ENCODE peak calls at places on chromosomes 11 and 22, in six cellular contexts. One of them, this sample, is unnamed. For H3K9me3 and H3K36me3, the result is how much of the 10 kb centered on the place peaks cover.

GRCh38 chr11:76660533-76661305 is 9.8 kb downstream of the LRRC32 start:
- DNase-seq in CD8-positive, alpha-beta T cell: no peak
- DNase-seq in pancreas: no peak
- DNase-seq in esophagus squamous epithelium: no peak
- DNase-seq in heart right ventricle: no peak
- DNase-seq in tibial artery: peak
- DNase-seq in this sample: no peak

GRCh38 chr22:28930357-28931007 is 47.1 kb downstream of the ZNRF3 start:
- DNase-seq in CD8-positive, alpha-beta T cell: no peak
- DNase-seq in pancreas: no peak
- DNase-seq in esophagus squamous epithelium: no peak
- DNase-seq in heart right ventricle: no peak
- DNase-seq in tibial artery: no peak
- DNase-seq in this sample: no peak

GRCh38 chr11:44909557-44909956 is 41.1 kb downstream of the TP53I11 start:
- DNase-seq in CD8-positive, alpha-beta T cell: no peak
- DNase-seq in pancreas: no peak
- DNase-seq in esophagus squamous epithelium: no peak
- DNase-seq in heart right ventricle: no peak
- DNase-seq in tibial artery: no peak
- DNase-seq in this sample: no peak

GRCh38 chr22:39300198-39300830 is 19.1 kb downstream of the RPL3 start:
- DNase-seq in CD8-positive, alpha-beta T cell: no peak
- DNase-seq in pancreas: no peak
- DNase-seq in esophagus squamous epithelium: no peak
- DNase-seq in heart right ventricle: peak
- DNase-seq in tibial artery: peak
- DNase-seq in this sample: no peak

GRCh38 chr11:13962562-13963168 is at the start of gene SPON1:
- DNase-seq in CD8-positive, alpha-beta T cell: no peak
- DNase-seq in pancreas: peak
- DNase-seq in esophagus squamous epithelium: no peak
- DNase-seq in heart right ventricle: peak
- DNase-seq in tibial artery: no peak
- DNase-seq in this sample: peak

GRCh38 chr11:88292156-88292844 is 45.2 kb downstream of the CTSC start:
- DNase-seq in CD8-positive, alpha-beta T cell: no peak
- DNase-seq in pancreas: peak
- DNase-seq in esophagus squamous epithelium: no peak
- DNase-seq in heart right ventricle: no peak
- DNase-seq in tibial artery: no peak
- DNase-seq in this sample: no peak

GRCh38 chr11:112634551-112634950 is 326.7 kb upstream of the NCAM1 start:
- DNase-seq in CD8-positive, alpha-beta T cell: no peak
- DNase-seq in pancreas: no peak
- DNase-seq in esophagus squamous epithelium: no peak
- DNase-seq in heart right ventricle: no peak
- DNase-seq in tibial artery: no peak
- DNase-seq in this sample: no peak

GRCh38 chr11:109697140-109697843 is 275.3 kb downstream of the C11orf87 start:
- DNase-seq in CD8-positive, alpha-beta T cell: no peak
- DNase-seq in pancreas: no peak
- DNase-seq in esophagus squamous epithelium: no peak
- DNase-seq in heart right ventricle: no peak
- DNase-seq in tibial artery: no peak
- DNase-seq in this sample: no peak

GRCh38 chr11:120208012-120208441 is 2.8 kb upstream of the OAF start:
- DNase-seq in CD8-positive, alpha-beta T cell: no peak
- DNase-seq in pancreas: peak
- DNase-seq in esophagus squamous epithelium: no peak
- DNase-seq in heart right ventricle: no peak
- DNase-seq in tibial artery: no peak
- DNase-seq in this sample: no peak

GRCh38 chr22:42383287-42383686 is 48.9 kb downstream of the NFAM1 start:
- DNase-seq in CD8-positive, alpha-beta T cell: no peak
- DNase-seq in pancreas: no peak
- DNase-seq in esophagus squamous epithelium: no peak
- DNase-seq in heart right ventricle: no peak
- DNase-seq in tibial artery: no peak
- DNase-seq in this sample: no peak
- H3K27ac ChIP-seq in CD8-positive, alpha-beta T cell: no peak
- H3K27ac ChIP-seq in pancreas: no peak
- H3K27ac ChIP-seq in esophagus squamous epithelium: no peak
- H3K27ac ChIP-seq in heart right ventricle: no peak
- H3K27ac ChIP-seq in tibial artery: no peak
- H3K27ac ChIP-seq in this sample: no peak

DNA sequence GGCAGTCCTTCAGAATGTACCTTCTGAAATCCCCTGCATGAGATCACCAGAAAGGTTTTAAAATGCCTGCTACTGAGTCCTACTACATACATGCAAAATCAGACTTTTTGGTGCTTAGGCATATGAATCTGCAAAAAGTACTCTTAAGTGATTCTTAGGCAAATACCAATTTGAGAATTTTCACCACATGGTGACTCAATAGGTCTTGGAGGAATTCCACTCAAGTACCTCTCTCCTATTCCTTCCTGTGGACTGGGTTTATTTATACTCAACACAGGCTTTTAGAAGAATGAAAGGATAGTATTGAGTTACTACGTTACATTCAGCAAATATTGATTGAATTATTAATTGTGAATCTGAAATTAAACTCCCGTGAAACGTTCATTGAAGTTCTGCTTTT is 223.9 kb downstream of the CNTN5 start:
- DNase-seq in CD8-positive, alpha-beta T cell: no peak
- DNase-seq in pancreas: no peak
- DNase-seq in esophagus squamous epithelium: no peak
- DNase-seq in heart right ventricle: no peak
- DNase-seq in tibial artery: no peak
- DNase-seq in this sample: no peak
- H3K9me3 ChIP-seq in CD8-positive, alpha-beta T cell: under half
- H3K9me3 ChIP-seq in pancreas: under half
- H3K9me3 ChIP-seq in esophagus squamous epithelium: under half
- H3K9me3 ChIP-seq in heart right ventricle: under half
- H3K9me3 ChIP-seq in tibial artery: under half
- H3K9me3 ChIP-seq in this sample: under half

GRCh38 chr22:24129980-24130379 is 51.3 kb upstream of the SUSD2 start:
- DNase-seq in CD8-positive, alpha-beta T cell: no peak
- DNase-seq in pancreas: no peak
- DNase-seq in esophagus squamous epithelium: no peak
- DNase-seq in heart right ventricle: no peak
- DNase-seq in tibial artery: no peak
- DNase-seq in this sample: no peak

GRCh38 chr22:24125942-24126341 is 55.3 kb upstream of the SUSD2 start:
- DNase-seq in CD8-positive, alpha-beta T cell: no peak
- DNase-seq in pancreas: no peak
- DNase-seq in esophagus squamous epithelium: no peak
- DNase-seq in heart right ventricle: no peak
- DNase-seq in tibial artery: no peak
- DNase-seq in this sample: no peak

GRCh38 chr22:24124247-24124646 is 57.0 kb upstream of the SUSD2 start:
- DNase-seq in CD8-positive, alpha-beta T cell: no peak
- DNase-seq in pancreas: no peak
- DNase-seq in esophagus squamous epithelium: no peak
- DNase-seq in heart right ventricle: no peak
- DNase-seq in tibial artery: no peak
- DNase-seq in this sample: no peak

GRCh38 chr22:24128631-24129601 is 52.4 kb upstream of the SUSD2 start:
- DNase-seq in CD8-positive, alpha-beta T cell: no peak
- DNase-seq in pancreas: no peak
- DNase-seq in esophagus squamous epithelium: no peak
- DNase-seq in heart right ventricle: no peak
- DNase-seq in tibial artery: no peak
- DNase-seq in this sample: peak

DNA sequence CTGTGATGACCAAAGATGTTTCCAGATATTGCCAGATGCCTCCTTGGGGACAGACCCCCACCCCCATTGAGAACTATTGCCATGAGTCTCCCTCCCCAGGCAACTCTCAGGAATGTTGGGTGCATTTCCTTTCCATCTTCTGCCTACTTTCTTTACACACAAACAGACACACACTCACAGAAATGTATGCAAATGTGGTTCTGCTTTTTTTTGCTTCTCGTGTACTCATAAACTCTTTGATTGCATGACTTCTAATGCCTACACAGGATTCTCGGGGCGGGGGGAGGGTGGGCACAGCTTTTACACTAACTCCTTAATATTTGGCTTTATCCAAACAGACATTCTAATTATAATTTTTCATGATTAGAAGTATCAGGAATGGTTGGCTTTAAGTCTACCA is 53.3 kb upstream of the SUSD2 start:
- DNase-seq in CD8-positive, alpha-beta T cell: no peak
- DNase-seq in pancreas: no peak
- DNase-seq in esophagus squamous epithelium: no peak
- DNase-seq in heart right ventricle: no peak
- DNase-seq in tibial artery: no peak
- DNase-seq in this sample: no peak
- H3K36me3 ChIP-seq in CD8-positive, alpha-beta T cell: under half
- H3K36me3 ChIP-seq in pancreas: under half
- H3K36me3 ChIP-seq in esophagus squamous epithelium: under half
- H3K36me3 ChIP-seq in heart right ventricle: under half
- H3K36me3 ChIP-seq in tibial artery: half or more
- H3K36me3 ChIP-seq in this sample: under half

DNA sequence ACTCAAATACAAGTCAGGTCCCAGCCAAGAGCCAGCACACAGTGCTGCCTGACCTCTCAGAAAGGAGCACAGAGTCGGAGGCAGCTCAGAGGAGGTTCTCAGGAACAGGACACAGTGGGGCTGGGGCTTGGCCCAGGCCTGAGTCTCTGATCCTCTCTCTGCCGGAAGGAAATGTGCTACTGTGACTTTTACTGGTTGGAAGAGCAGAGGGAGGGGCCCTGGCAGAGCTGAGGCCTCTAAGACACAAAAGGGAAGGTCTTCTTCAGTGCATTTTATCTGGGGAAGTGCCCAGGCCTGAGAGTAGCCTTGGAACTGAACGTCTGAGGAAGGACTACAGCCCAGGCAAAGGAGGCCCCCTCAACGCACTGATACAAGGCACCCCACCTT is 16.2 kb upstream of the CASTOR1 start:
- DNase-seq in CD8-positive, alpha-beta T cell: no peak
- DNase-seq in pancreas: no peak
- DNase-seq in esophagus squamous epithelium: no peak
- DNase-seq in heart right ventricle: peak
- DNase-seq in tibial artery: peak
- DNase-seq in this sample: peak
- H3K27ac ChIP-seq in CD8-positive, alpha-beta T cell: peak
- H3K27ac ChIP-seq in pancreas: peak
- H3K27ac ChIP-seq in esophagus squamous epithelium: peak
- H3K27ac ChIP-seq in heart right ventricle: peak
- H3K27ac ChIP-seq in tibial artery: peak
- H3K27ac ChIP-seq in this sample: peak

GRCh38 chr11:87219266-87219665 is 181.5 kb downstream of the TMEM135 start:
- DNase-seq in CD8-positive, alpha-beta T cell: no peak
- DNase-seq in pancreas: no peak
- DNase-seq in esophagus squamous epithelium: no peak
- DNase-seq in heart right ventricle: no peak
- DNase-seq in tibial artery: no peak
- DNase-seq in this sample: no peak
- H3K9me3 ChIP-seq in CD8-positive, alpha-beta T cell: under half
- H3K9me3 ChIP-seq in pancreas: under half
- H3K9me3 ChIP-seq in esophagus squamous epithelium: under half
- H3K9me3 ChIP-seq in heart right ventricle: under half
- H3K9me3 ChIP-seq in tibial artery: under half
- H3K9me3 ChIP-seq in this sample: under half

GRCh38 chr22:40792451-40792850 is 26.7 kb downstream of the SLC25A17 start:
- DNase-seq in CD8-positive, alpha-beta T cell: no peak
- DNase-seq in pancreas: no peak
- DNase-seq in esophagus squamous epithelium: no peak
- DNase-seq in heart right ventricle: no peak
- DNase-seq in tibial artery: no peak
- DNase-seq in this sample: no peak

GRCh38 chr22:40791241-40791640 is 27.9 kb downstream of the SLC25A17 start:
- DNase-seq in CD8-positive, alpha-beta T cell: no peak
- DNase-seq in pancreas: no peak
- DNase-seq in esophagus squamous epithelium: no peak
- DNase-seq in heart right ventricle: no peak
- DNase-seq in tibial artery: no peak
- DNase-seq in this sample: no peak

DNA sequence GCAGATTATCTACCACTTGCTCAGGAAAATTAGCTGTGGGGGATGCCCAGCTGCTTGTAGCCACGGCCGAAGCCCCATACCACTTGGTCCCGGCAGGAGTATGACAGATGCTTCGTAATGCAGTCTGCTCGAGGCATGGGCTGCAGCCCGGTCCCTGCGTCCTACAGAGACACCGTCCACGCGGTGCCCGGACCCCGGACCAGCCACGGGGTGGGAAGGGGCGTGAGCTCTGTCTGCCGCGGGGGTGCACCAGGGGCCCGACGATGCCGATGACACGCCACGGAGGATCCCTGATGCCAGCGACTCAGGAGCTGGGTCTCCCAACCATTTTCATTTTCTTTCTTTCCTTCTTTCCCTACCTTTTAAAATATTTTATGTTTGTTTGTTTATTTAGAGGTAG is 30.0 kb downstream of the SLC25A17 start:
- DNase-seq in CD8-positive, alpha-beta T cell: no peak
- DNase-seq in pancreas: no peak
- DNase-seq in esophagus squamous epithelium: no peak
- DNase-seq in heart right ventricle: no peak
- DNase-seq in tibial artery: no peak
- DNase-seq in this sample: no peak
- H3K36me3 ChIP-seq in CD8-positive, alpha-beta T cell: under half
- H3K36me3 ChIP-seq in pancreas: under half
- H3K36me3 ChIP-seq in esophagus squamous epithelium: under half
- H3K36me3 ChIP-seq in heart right ventricle: under half
- H3K36me3 ChIP-seq in tibial artery: half or more
- H3K36me3 ChIP-seq in this sample: under half

GRCh38 chr11:9747816-9748215 is 83.9 kb downstream of the SWAP70 start:
- DNase-seq in CD8-positive, alpha-beta T cell: no peak
- DNase-seq in pancreas: no peak
- DNase-seq in esophagus squamous epithelium: no peak
- DNase-seq in heart right ventricle: no peak
- DNase-seq in tibial artery: no peak
- DNase-seq in this sample: no peak
- H3K27ac ChIP-seq in CD8-positive, alpha-beta T cell: no peak
- H3K27ac ChIP-seq in pancreas: no peak
- H3K27ac ChIP-seq in esophagus squamous epithelium: peak
- H3K27ac ChIP-seq in heart right ventricle: no peak
- H3K27ac ChIP-seq in tibial artery: peak
- H3K27ac ChIP-seq in this sample: peak

DNA sequence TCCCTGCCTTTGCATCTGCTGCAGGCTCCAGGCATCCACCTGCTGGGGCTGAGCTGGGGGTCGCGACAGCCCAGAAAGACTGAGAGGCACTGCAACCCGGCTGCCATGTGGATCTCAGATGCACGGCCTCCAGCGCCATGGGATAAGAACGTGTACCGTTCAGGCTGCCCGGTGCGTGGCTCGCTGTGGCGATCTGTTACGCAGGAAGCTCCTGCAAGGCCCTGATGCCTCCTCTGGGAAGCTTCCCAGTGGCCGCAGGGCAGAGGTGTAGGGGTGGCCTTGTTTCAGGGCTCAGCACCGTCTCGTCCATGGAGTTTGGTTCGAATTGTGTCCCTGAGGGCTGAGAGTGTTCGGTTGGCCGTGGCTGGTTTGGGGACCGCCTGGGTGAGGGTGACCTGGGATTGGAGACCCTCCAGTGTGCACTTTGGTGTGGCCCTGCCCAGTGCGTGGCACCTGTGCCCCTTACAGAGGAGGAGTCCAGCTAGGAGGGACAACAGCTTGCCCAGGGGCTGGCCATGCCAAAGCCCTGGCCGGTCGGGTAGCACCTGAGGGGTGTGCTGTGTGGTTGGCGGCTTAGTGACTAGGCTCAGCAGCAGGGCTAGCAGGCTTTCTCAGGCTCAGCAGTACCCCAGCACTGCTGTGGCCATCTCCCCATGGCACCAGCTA is 1184.5 kb downstream of the BRD1 start:
- DNase-seq in CD8-positive, alpha-beta T cell: no peak
- DNase-seq in pancreas: no peak
- DNase-seq in esophagus squamous epithelium: no peak
- DNase-seq in heart right ventricle: peak
- DNase-seq in tibial artery: no peak
- DNase-seq in this sample: no peak
- H3K9me3 ChIP-seq in CD8-positive, alpha-beta T cell: under half
- H3K9me3 ChIP-seq in pancreas: under half
- H3K9me3 ChIP-seq in esophagus squamous epithelium: under half
- H3K9me3 ChIP-seq in heart right ventricle: under half
- H3K9me3 ChIP-seq in tibial artery: under half
- H3K9me3 ChIP-seq in this sample: under half

This sample was measured in uterus.